ENCODE peak calls at places on chromosome 3, in eight cellular contexts. J is neuronal stem cell, O is A549, S is fibroblast of lung, F is IMR-90, L is neural progenitor cell, D is mammary epithelial cell, R is H1. C is an unnamed sample.

GRCh38 chr3:142275856-142276255 is 50.5 kb upstream of the GK5 start:
- DNase-seq in J (no peak), O (no peak), S (peak), F (peak), L (no peak), D (peak), R (no peak), C (peak)

GRCh38 chr3:129068291-129068886 is 7.8 kb downstream of the GP9 start:
- DNase-seq in J (no peak), O (no peak), S (peak), F (no peak), L (no peak), D (no peak), R (no peak), C (no peak)

GRCh38 chr3:45137656-45138181 is 8.5 kb downstream of the CDCP1 start:
- DNase-seq in J (no peak), O (no peak), S (peak), F (no peak), L (no peak), D (no peak), R (no peak), C (no peak)

GRCh38 chr3:50481992-50482391 is 21.4 kb downstream of the CACNA2D2 start:
- DNase-seq in J (no peak), O (no peak), S (no peak), F (no peak), L (no peak), D (no peak), R (no peak), C (no peak)

GRCh38 chr3:112007641-112008040 is 8.9 kb downstream of the TAGLN3 start:
- DNase-seq in J (no peak), O (no peak), S (no peak), F (peak), L (no peak), D (no peak), R (no peak), C (no peak)

GRCh38 chr3:23209103-23209502 is 6.0 kb downstream of the UBE2E2 start:
- DNase-seq in J (no peak), O (no peak), S (no peak), F (no peak), L (no peak), D (no peak), R (no peak), C (no peak)

GRCh38 chr3:81554348-81554747 is 207.1 kb downstream of the GBE1 start:
- DNase-seq in J (no peak), O (no peak), S (peak), F (peak), L (no peak), D (peak), R (no peak), C (peak)

GRCh38 chr3:97938444-97938843 is 33.8 kb downstream of the RIOX2 start:
- DNase-seq in J (no peak), O (no peak), S (peak), F (peak), L (no peak), D (no peak), R (no peak), C (peak)

GRCh38 chr3:46242120-46242519 is at the start of gene CCR3:
- DNase-seq in J (no peak), O (no peak), S (no peak), F (no peak), L (no peak), D (no peak), R (no peak), C (no peak)

GRCh38 chr3:13708301-13708700 is 159.4 kb downstream of the FBLN2 start:
- DNase-seq in J (no peak), O (no peak), S (no peak), F (no peak), L (no peak), D (no peak), R (no peak), C (no peak)

GRCh38 chr3:81716870-81717509 is 44.5 kb downstream of the GBE1 start:
- DNase-seq in J (no peak), O (no peak), S (peak), F (peak), L (no peak), D (no peak), R (no peak), C (peak)

GRCh38 chr3:11517601-11518000 is 126.1 kb downstream of the VGLL4 start:
- DNase-seq in J (no peak), O (no peak), S (no peak), F (no peak), L (no peak), D (no peak), R (no peak), C (no peak)

GRCh38 chr3:74122281-74122680 is 492.2 kb downstream of the CNTN3 start:
- DNase-seq in J (no peak), O (no peak), S (no peak), F (no peak), L (no peak), D (no peak), R (no peak), C (no peak)

GRCh38 chr3:194003128-194004057 is 132.6 kb upstream of the HES1 start:
- DNase-seq in J (peak), O (peak), S (peak), F (peak), L (peak), D (peak), R (peak), C (peak)

GRCh38 chr3:96852849-96853248 is 38.5 kb downstream of the EPHA6 start:
- DNase-seq in J (no peak), O (no peak), S (no peak), F (no peak), L (no peak), D (no peak), R (no peak), C (no peak)

GRCh38 chr3:113532698-113533533 is 561 bp downstream of the SIDT1 start:
- DNase-seq in J (peak), O (peak), S (peak), F (no peak), L (peak), D (no peak), R (no peak), C (no peak)

GRCh38 chr3:16739416-16740091 is 134.3 kb upstream of the DAZL start:
- DNase-seq in J (no peak), O (no peak), S (peak), F (peak), L (no peak), D (no peak), R (no peak), C (peak)

GRCh38 chr3:182179631-182180030 is 467.9 kb downstream of the SOX2 start:
- DNase-seq in J (no peak), O (no peak), S (no peak), F (no peak), L (no peak), D (no peak), R (no peak), C (no peak)

GRCh38 chr3:136818191-136818850 is 605 bp upstream of the SLC35G2 start:
- DNase-seq in J (peak), O (peak), S (peak), F (peak), L (peak), D (no peak), R (no peak), C (peak)

GRCh38 chr3:184096811-184097378 is at the start of gene HTR3E:
- DNase-seq in J (no peak), O (no peak), S (no peak), F (no peak), L (no peak), D (no peak), R (no peak), C (no peak)

GRCh38 chr3:120114981-120115380 is 20.7 kb upstream of the GSK3B start:
- DNase-seq in J (no peak), O (no peak), S (peak), F (peak), L (no peak), D (no peak), R (no peak), C (no peak)

GRCh38 chr3:124352143-124352528 is 360.2 kb upstream of the ROPN1 start:
- DNase-seq in J (no peak), O (no peak), S (peak), F (no peak), L (no peak), D (no peak), R (no peak), C (no peak)

GRCh38 chr3:57160046-57160730 is 5.0 kb downstream of the IL17RD start:
- DNase-seq in J (no peak), O (no peak), S (no peak), F (no peak), L (peak), D (no peak), R (no peak), C (no peak)

GRCh38 chr3:74491874-74492273 is 122.6 kb downstream of the CNTN3 start:
- DNase-seq in J (no peak), O (no peak), S (no peak), F (no peak), L (no peak), D (no peak), R (no peak), C (no peak)

GRCh38 chr3:21920431-21920830 is 169.4 kb upstream of the ZNF385D start:
- DNase-seq in J (no peak), O (no peak), S (peak), F (peak), L (no peak), D (peak), R (no peak), C (peak)

GRCh38 chr3:24344784-24345439 is 149.7 kb downstream of the THRB start:
- DNase-seq in J (no peak), O (no peak), S (peak), F (peak), L (no peak), D (no peak), R (no peak), C (peak)

GRCh38 chr3:134708671-134709070 is 57.8 kb upstream of the KY start:
- DNase-seq in J (no peak), O (no peak), S (peak), F (peak), L (no peak), D (no peak), R (no peak), C (peak)

GRCh38 chr3:178155521-178155920 is 380.7 kb upstream of the KCNMB2 start:
- DNase-seq in J (no peak), O (no peak), S (no peak), F (no peak), L (peak), D (no peak), R (no peak), C (no peak)

GRCh38 chr3:72237679-72238320 is 452.9 kb upstream of the PROK2 start:
- DNase-seq in J (no peak), O (no peak), S (peak), F (no peak), L (no peak), D (no peak), R (no peak), C (peak)

GRCh38 chr3:129035360-129036233 is 25.0 kb upstream of the GP9 start:
- DNase-seq in J (no peak), O (no peak), S (no peak), F (no peak), L (no peak), D (no peak), R (no peak), C (no peak)

GRCh38 chr3:8500208-8500961 is 1.2 kb upstream of the LMCD1 start:
- DNase-seq in J (no peak), O (no peak), S (peak), F (peak), L (peak), D (no peak), R (no peak), C (peak)

GRCh38 chr3:5019411-5020261 is 40.4 kb downstream of the BHLHE40 start:
- DNase-seq in J (no peak), O (no peak), S (no peak), F (no peak), L (no peak), D (no peak), R (no peak), C (no peak)

GRCh38 chr3:52354676-52355075 is 38.6 kb downstream of the DNAH1 start:
- DNase-seq in J (no peak), O (no peak), S (no peak), F (no peak), L (no peak), D (no peak), R (no peak), C (no peak)

GRCh38 chr3:173275740-173276139 is 121.8 kb upstream of the NLGN1 start:
- DNase-seq in J (no peak), O (no peak), S (no peak), F (no peak), L (no peak), D (no peak), R (no peak), C (no peak)

GRCh38 chr3:191328963-191329653 is at the start of gene CCDC50:
- DNase-seq in J (peak), O (peak), S (peak), F (peak), L (peak), D (peak), R (no peak), C (peak)

GRCh38 chr3:122066331-122067213 is 11.4 kb downstream of the CD86 start:
- DNase-seq in J (no peak), O (no peak), S (no peak), F (no peak), L (no peak), D (no peak), R (no peak), C (no peak)
- H3K4me3 ChIP-seq in J (no peak), O (no peak), S (no peak), F (no peak), L (no peak), D (no peak), R (no peak), C (no peak)

GRCh38 chr3:54121404-54122045 is 827 bp upstream of the CACNA2D3 start:
- DNase-seq in J (no peak), O (no peak), S (peak), F (no peak), L (peak), D (no peak), R (no peak), C (no peak)
- H3K4me2 ChIP-seq in J (peak), O (peak), S (peak), F (no peak), L (peak), D (peak), R (peak), C (peak)

GRCh38 chr3:42067324-42067723 is 23.8 kb upstream of the TRAK1 start:
- DNase-seq in J (no peak), O (no peak), S (peak), F (peak), L (no peak), D (no peak), R (no peak), C (peak)
- H3K4me3 ChIP-seq in J (no peak), O (no peak), S (peak), F (no peak), L (no peak), D (no peak), R (no peak), C (no peak)

GRCh38 chr3:67291287-67292252 is 293.5 kb downstream of the KBTBD8 start:
- DNase-seq in J (no peak), O (no peak), S (no peak), F (no peak), L (no peak), D (no peak), R (no peak), C (no peak)
- H3K4me2 ChIP-seq in J (no peak), O (no peak), S (no peak), F (no peak), L (no peak), D (no peak), R (no peak), C (no peak)

GRCh38 chr3:186239321-186239720 is 122.7 kb downstream of the DGKG start:
- DNase-seq in J (no peak), O (no peak), S (peak), F (no peak), L (peak), D (no peak), R (no peak), C (no peak)

GRCh38 chr3:186247821-186248814 is 113.9 kb downstream of the DGKG start:
- DNase-seq in J (no peak), O (no peak), S (peak), F (peak), L (no peak), D (no peak), R (no peak), C (peak)

GRCh38 chr3:186237915-186238314 is 124.1 kb downstream of the DGKG start:
- DNase-seq in J (no peak), O (no peak), S (no peak), F (no peak), L (no peak), D (no peak), R (no peak), C (no peak)

GRCh38 chr3:186236357-186237020 is 125.5 kb downstream of the DGKG start:
- DNase-seq in J (no peak), O (no peak), S (peak), F (no peak), L (no peak), D (no peak), R (no peak), C (peak)

DNA sequence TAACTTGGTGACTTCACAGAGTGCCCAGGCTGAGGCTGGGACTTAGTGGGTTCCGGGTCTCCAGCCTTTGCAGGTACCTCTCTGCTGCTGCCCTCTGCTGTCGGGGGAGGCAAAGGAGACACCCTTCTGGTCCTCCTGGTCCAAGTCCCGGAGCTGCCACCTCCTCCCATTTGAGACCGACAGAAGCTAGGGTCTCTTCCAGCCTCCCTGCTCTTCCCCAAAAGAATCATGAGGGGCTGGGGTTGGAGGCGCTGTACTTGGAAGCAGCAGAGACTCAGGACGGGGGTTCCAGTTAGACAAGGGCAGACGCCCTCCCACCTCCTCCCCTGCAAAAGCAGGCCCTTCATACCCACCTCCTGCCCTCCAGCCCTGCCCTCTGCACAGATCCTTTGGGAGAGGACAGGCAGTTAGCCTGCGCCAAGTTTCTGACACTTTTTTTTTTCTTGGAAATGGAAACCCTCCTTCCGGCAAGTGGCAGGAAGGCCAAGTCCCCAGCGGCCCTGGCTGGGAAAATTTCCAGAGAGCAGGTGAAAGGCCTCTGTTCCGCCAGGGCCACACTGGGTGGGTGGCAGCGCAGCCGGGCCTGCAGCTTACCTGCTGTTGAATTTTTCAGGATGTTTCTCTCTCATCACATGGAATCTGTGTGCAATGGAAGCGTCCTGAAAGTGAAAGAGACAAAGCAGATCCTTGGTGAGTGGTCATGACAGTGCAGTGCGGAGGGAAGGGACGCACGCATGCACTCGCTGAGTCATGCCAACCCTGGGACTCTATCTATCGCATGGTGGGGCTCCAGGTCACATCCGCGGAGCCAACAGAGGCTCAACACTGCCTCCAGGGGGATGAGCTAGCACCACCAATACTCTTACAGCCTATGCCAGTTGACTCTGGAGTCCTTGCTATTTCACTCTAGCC is 119.9 kb downstream of the DGKG start:
- DNase-seq in J (peak), O (peak), S (peak), F (peak), L (peak), D (peak), R (peak), C (peak)
- H3K4me3 ChIP-seq in J (no peak), O (peak), S (peak), F (no peak), L (no peak), D (peak), R (no peak), C (peak)

GRCh38 chr3:137988152-137988551 is 21.8 kb upstream of the CLDN18 start:
- DNase-seq in J (no peak), O (no peak), S (no peak), F (no peak), L (no peak), D (no peak), R (no peak), C (no peak)
- H3K4me2 ChIP-seq in J (no peak), O (no peak), S (no peak), F (no peak), L (no peak), D (no peak), R (no peak), C (no peak)

DNA sequence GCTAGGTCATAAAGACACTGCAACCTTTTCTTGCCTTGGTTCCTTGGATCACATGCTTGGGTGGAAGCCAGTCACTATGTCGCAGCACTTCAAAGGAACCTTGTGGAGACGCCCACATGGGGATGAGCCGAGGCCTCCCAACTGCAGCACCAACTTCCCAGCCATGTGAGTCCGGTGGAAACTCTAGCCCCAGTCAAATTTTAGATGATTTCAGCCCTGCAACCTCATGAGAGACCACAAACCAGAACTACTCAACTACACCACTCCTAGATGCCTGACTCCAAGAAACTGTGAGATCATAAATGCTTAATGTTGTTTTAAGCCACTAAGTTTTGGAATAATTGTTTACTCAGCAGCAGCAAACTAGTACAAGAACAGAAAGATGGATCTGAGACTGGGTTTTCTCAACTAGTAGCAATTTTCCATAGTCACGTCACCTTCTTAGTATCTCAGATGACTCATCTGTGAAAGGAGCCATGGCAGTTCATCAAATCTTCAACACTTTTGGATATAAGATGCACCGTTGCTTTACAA is 86.5 kb downstream of the MB21D2 start:
- DNase-seq in J (no peak), O (no peak), S (peak), F (peak), L (no peak), D (peak), R (no peak), C (peak)
- H3K4me3 ChIP-seq in J (no peak), O (no peak), S (no peak), F (no peak), L (no peak), D (no peak), R (no peak), C (peak)

DNA sequence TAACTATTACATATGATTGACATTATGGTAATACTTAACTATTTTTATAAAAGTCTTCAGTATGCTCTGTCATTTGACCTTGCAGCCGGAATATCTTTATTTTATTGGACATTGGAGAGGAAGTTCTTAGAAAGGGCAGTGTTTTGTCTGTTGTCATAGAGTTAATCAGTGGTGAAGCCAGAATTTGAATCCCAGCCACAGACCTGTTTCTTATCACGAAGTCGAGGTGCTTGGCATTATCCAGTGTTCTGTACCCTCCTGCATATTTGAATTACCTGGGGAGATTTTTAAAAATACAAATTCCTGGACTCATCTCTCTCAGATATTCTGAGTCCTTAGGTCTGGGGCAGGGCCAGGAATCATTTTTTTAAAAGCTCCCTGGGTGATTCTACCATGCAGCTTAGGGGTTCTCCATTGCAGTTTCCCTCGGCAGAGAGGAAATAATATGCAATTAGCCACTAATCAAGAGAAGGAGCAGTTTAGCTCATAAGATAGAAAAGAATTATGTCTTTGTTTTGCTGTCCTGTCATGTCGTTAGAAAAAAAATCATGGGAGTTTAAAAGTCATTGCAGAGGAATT is 195.6 kb upstream of the CFAP20DC start:
- DNase-seq in J (no peak), O (no peak), S (peak), F (no peak), L (no peak), D (no peak), R (no peak), C (peak)
- H3K4me2 ChIP-seq in J (no peak), O (no peak), S (no peak), F (peak), L (no peak), D (peak), R (no peak), C (peak)